ENCODE peak calls at places on chromosomes 4 and X, in seven cellular contexts. S, F, A, Y, W, G and L are unnamed samples.

GRCh38 chr4:172042714-172043114 is 229.5 kb downstream of the GALNTL6 start:
- DNase-seq in S (no peak), F (peak; percentile 12), A (no peak), Y (no peak), W (no peak), G (no peak), L (no peak)

GRCh38 chr4:138488527-138488926 is 246.4 kb upstream of the SLC7A11 start:
- DNase-seq in S (no peak), F (no peak), A (no peak), Y (no peak), W (no peak), G (no peak), L (no peak)

GRCh38 chr4:140251566-140251965 is 97.6 kb upstream of the MAML3 start:
- DNase-seq in S (no peak), F (no peak), A (no peak), Y (no peak), W (no peak), G (no peak), L (no peak)

GRCh38 chr4:107937040-107937439 is 5.7 kb downstream of the CYP2U1 start:
- DNase-seq in S (no peak), F (no peak), A (no peak), Y (no peak), W (no peak), G (no peak), L (no peak)

GRCh38 chr4:151165205-151166000 is 66.0 kb downstream of the RPS3A start:
- DNase-seq in S (peak; percentile 32), F (no peak), A (no peak), Y (no peak), W (no peak), G (no peak), L (no peak)

GRCh38 chrX:151860827-151861226 is 51.9 kb upstream of the MAGEA4 start:
- DNase-seq in S (no peak), F (no peak), A (no peak), Y (no peak), W (no peak), G (no peak), L (no peak)

GRCh38 chr4:15778191-15778741 is at the start of gene CD38:
- DNase-seq in S (no peak), F (peak; percentile 29), A (no peak), Y (peak; percentile 62), W (no peak), G (peak; percentile 16), L (no peak)

GRCh38 chrX:101229155-101229554 is 9.6 kb downstream of the DRP2 start:
- DNase-seq in S (peak; percentile 63), F (no peak), A (no peak), Y (no peak), W (no peak), G (no peak), L (no peak)

GRCh38 chr4:128513664-128514484 is 226.3 kb upstream of the PGRMC2 start:
- DNase-seq in S (peak; percentile 83), F (no peak), A (no peak), Y (no peak), W (no peak), G (no peak), L (no peak)

GRCh38 chr4:25157071-25157470 is 3.2 kb downstream of the SEPSECS start:
- DNase-seq in S (no peak), F (no peak), A (no peak), Y (no peak), W (no peak), G (no peak), L (no peak)

DNA sequence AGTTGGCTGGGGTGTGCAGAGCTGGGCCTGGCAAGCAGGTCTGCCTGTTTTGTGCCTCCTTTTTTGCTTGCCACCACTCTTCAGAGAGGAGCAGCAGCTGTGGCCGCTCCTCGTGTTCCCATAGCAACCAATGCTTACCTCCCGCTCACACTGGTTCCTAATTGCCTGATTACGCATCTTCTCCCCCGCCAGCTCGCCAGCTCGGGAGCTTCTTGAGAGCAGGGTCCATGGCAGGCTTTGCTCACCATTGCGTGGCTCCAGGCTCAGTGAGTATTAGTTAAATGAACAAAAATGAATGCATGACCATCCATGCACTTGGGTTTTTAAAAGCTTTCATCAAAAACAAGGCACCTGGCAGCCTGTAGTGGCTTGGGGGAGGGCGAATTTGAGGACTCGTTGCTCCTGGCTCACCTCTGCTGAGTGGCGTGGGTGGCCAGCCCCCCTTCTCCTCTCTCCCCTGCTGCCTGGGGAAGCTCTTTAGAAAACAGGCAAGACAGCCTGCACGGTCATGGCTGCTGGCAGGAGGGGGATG is 14.2 kb upstream of the PJA1 start:
- DNase-seq in S (peak; percentile 24), F (peak; percentile 24), A (no peak), Y (no peak), W (no peak), G (no peak), L (no peak)
- H3K4me3 ChIP-seq in S (no peak overlapping the region), F (no peak overlapping the region), A (no peak overlapping the region), Y (no peak overlapping the region), W (no peak overlapping the region), G (no peak overlapping the region), L (no peak overlapping the region)

DNA sequence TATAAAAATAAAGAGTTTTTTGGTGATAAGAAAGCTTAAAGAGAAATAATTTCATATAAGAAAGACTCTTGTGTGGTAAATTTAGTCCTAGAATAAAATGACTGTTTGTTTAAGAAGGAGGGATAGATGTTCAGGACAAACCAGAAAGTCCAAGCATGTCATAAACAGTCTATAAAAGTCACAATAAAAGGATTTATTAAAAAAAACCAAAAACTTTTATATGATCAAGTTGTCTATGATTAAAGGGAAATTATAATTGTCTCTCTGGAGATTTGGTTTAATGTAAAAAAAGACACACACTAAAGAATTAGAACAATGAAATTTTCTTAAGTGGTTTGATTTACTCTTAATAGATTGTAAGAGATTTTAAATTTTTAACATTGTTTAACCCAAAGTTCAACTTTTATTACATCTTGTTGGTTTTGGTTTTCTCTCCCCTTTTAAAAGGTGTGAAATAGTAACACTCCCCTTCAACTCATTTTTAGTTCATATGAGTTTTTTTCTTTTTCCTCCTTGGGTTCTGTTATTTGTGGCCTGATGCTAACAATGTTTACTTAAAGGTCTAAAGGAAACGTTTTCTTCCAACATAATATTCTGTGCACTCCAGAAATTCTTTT is 89.7 kb downstream of the PDHA2 start:
- DNase-seq in S (no peak), F (no peak), A (no peak), Y (no peak), W (no peak), G (no peak), L (no peak)
- H3K9me3 ChIP-seq in S (no peaks in the 10 kb centered on the region), F (no peaks in the 10 kb centered on the region), A (no peaks in the 10 kb centered on the region), Y (peaks cover 2% of the 10 kb centered on the region), W (no peaks in the 10 kb centered on the region), G (no peaks in the 10 kb centered on the region), L (peaks cover 4% of the 10 kb centered on the region)

GRCh38 chrX:41144873-41145272 is 59.6 kb downstream of the USP9X start:
- DNase-seq in S (no peak), F (no peak), A (no peak), Y (no peak), W (no peak), G (no peak), L (no peak)
- H3K36me3 ChIP-seq in S (peaks cover 2% of the 10 kb centered on the region), F (peaks cover 53% of the 10 kb centered on the region), A (peaks cover 36% of the 10 kb centered on the region), Y (no peaks in the 10 kb centered on the region), W (peaks cover 21% of the 10 kb centered on the region), G (peaks cover 63% of the 10 kb centered on the region), L (peaks cover 41% of the 10 kb centered on the region)

DNA sequence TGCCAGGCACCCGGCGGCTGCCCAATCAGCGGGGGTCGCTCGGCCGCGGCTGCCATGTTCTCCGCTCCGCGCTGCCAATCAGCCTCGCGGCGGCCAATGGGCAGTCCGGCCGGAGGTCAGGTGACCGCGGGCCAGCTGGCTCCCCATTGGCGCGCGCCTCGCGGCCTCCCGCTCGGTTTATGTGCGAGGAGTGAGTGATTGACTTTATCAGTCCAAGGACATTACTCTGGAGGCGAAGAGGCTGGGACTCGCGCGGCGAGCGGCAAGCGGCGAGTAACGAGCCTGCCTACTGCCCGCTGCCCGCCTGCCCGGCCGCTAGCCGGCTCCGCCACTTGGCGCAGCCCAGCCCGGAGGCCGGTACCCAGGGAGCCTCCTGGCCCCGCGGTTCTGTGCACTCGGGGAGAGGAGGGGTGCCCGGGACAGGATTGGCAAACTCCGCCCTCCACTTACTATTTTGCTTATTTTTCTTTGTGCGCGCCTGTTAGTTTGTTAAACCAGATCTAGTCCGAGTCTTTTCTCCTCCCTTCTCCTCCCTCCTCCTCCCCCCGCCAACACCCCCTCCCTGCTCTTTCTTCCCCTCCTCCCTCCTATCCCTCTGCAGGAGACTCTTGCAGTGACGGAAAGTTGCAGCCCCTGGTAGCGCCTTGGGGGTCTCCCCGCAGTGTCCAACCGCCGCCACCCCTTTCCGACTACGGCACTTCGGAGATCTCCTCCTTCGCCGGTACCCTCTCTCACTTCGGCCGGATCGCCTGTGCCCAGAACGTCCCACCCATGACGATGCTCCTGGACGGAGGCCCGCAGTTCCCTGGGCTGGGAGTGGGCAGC is at the start of gene ZIC3:
- DNase-seq in S (peak; percentile 1), F (peak; percentile 83), A (no peak), Y (peak; percentile 67), W (no peak), G (peak; percentile 22), L (peak; percentile 29)
- H3K4me3 ChIP-seq in S (peak within 1 kb of the TSS; percentile 40), F (peak within 1 kb of the TSS; percentile 55), A (no peak within 1 kb of the TSS), Y (peak within 1 kb of the TSS; percentile 17), W (peak within 1 kb of the TSS; percentile 11), G (peak within 1 kb of the TSS; percentile 70), L (peak within 1 kb of the TSS; percentile 13)

GRCh38 chrX:80485543-80485942 is 65.3 kb downstream of the TENT5D start:
- DNase-seq in S (no peak), F (no peak), A (no peak), Y (no peak), W (no peak), G (no peak), L (no peak)
- H3K9me3 ChIP-seq in S (no peaks in the 10 kb centered on the region), F (no peaks in the 10 kb centered on the region), A (no peaks in the 10 kb centered on the region), Y (no peaks in the 10 kb centered on the region), W (no peaks in the 10 kb centered on the region), G (no peaks in the 10 kb centered on the region), L (no peaks in the 10 kb centered on the region)

DNA sequence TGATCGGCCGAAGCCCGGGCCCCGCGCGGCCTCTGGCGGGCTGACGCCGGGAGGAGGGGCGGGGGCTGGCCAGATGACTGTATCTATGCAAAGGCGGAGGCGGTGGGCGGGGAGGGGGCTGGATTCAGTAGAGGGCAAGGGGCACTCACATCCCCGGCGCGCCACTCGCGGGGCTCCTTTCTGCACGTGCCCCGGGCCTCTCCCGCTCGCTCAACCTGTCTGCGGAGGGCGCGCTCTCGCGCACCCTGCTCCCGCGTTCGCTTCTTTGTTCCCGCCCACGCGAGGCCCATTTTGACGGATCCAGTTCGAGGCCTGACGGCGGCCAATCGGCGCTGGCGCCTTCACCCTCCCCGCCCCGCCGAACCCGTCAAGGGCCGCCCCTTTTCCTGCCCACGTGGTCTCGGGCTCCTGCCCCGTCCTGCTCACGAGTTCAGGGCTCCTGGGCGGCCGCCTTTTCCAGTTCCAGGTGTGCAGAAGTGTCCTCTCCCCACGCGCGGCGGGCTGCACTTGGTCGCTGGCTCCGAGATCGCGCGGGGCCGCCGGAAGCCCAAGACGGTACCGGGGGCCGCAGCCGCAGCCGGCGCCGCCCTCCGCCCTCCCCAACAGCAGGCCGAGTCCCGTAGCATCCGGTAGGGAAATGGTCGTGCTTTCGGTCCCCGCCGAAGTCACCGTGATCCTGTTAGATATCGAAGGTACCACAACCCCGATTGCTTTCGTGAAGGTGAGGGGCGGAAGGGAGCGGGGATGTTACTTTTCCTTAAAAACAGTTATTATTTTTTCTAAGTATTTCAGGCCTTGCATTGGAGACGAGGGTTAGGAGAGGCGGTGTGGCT is at the start of the genes ENOPH1 and HNRNPDL:
- DNase-seq in S (peak; percentile 94), F (peak; percentile 97), A (peak; percentile 94), Y (peak; percentile 98), W (peak; percentile 95), G (peak; percentile 94), L (peak; percentile 96)
- H3K36me3 ChIP-seq in S (peaks cover 9% of the 10 kb centered on the region), F (peaks cover 20% of the 10 kb centered on the region), A (peaks cover 18% of the 10 kb centered on the region), Y (peaks cover 3% of the 10 kb centered on the region), W (peaks cover 19% of the 10 kb centered on the region), G (peaks cover 25% of the 10 kb centered on the region), L (peaks cover 35% of the 10 kb centered on the region)